ENCODE peak calls at places on chromosomes 6 and 20, in nine cellular contexts. W is WERI-Rb-1, I is SJSA1, G is cardiac muscle cell, U is caudate nucleus, H is tibial artery, E is brain microvascular endothelial cell, Z is coronary artery, D is fibroblast of lung. Q is an unnamed sample.

GRCh38 chr6:46501136-46502089 is 10.2 kb upstream of the RCAN2 start:
- DNase-seq in W (no peak), I (no peak), D (peak), Z (no peak), U (peak), G (no peak), E (peak), H (no peak), Q (no peak)

GRCh38 chr6:5334341-5334740 is 73.0 kb downstream of the FARS2 start:
- DNase-seq in W (no peak), Z (no peak), G (no peak), H (no peak), I (no peak), D (peak), U (no peak), E (no peak), Q (no peak)

GRCh38 chr6:148974351-148974750 is 227.5 kb downstream of the UST start:
- DNase-seq in G (no peak), U (no peak), Z (no peak), I (no peak), D (no peak), H (no peak), W (no peak), E (no peak), Q (no peak)

GRCh38 chr20:17557675-17558006 is 12.2 kb upstream of the DSTN start:
- DNase-seq in Z (no peak), D (peak), G (no peak), I (no peak), E (peak), W (no peak), H (no peak), U (no peak), Q (peak)

GRCh38 chr6:46024122-46024769 is 8.6 kb upstream of the CLIC5 start:
- DNase-seq in H (no peak), U (no peak), E (no peak), D (no peak), Z (no peak), I (no peak), W (no peak), G (no peak), Q (no peak)

GRCh38 chr20:35434085-35435005 is 3.7 kb downstream of the GDF5 start:
- DNase-seq in H (no peak), D (peak), Z (no peak), W (no peak), G (no peak), I (no peak), E (no peak), U (no peak), Q (no peak)

GRCh38 chr6:68235192-68235812 is 399.8 kb upstream of the ADGRB3 start:
- DNase-seq in I (no peak), E (peak), Z (no peak), D (peak), W (no peak), H (no peak), G (no peak), U (no peak), Q (no peak)

GRCh38 chr6:25150031-25150430 is 129.1 kb upstream of the CARMIL1 start:
- DNase-seq in U (no peak), D (peak), Z (no peak), H (no peak), E (no peak), I (no peak), W (no peak), G (no peak), Q (no peak)

GRCh38 chr6:90611996-90612690 is 25.3 kb upstream of the MAP3K7 start:
- DNase-seq in E (no peak), G (no peak), W (no peak), I (no peak), U (peak), D (no peak), Z (no peak), H (no peak), Q (no peak)

GRCh38 chr6:90605749-90606344 is 19.0 kb upstream of the MAP3K7 start:
- DNase-seq in I (no peak), H (no peak), Z (no peak), W (no peak), E (no peak), U (no peak), D (no peak), G (no peak), Q (no peak)

GRCh38 chr6:90611543-90611864 is 24.6 kb upstream of the MAP3K7 start:
- DNase-seq in I (no peak), W (no peak), D (peak), E (peak), Z (no peak), U (no peak), H (no peak), G (no peak), Q (no peak)

GRCh38 chr6:90610671-90611542 is 24.0 kb upstream of the MAP3K7 start:
- DNase-seq in Z (no peak), I (no peak), W (peak), G (peak), H (peak), E (peak), D (peak), U (peak), Q (peak)

DNA sequence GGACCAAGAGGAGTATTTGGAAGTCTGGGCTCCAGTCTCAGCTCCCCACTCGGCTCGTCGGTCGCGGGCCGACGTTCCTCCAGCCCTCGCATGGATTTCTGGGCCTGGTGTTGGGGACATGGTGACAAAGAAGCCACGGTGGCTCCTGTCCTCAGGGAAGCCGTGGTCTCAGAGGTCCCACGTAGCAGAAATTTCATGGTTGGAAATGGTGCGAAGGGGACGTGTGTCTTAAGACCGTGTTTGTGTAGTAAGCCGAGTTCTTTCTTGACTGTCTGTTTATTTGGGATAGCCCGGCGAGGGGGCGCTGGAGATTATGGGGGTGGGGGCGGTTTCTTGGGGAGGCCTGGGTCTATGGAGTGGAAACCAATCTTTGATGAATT is 23.4 kb upstream of the MAP3K7 start:
- DNase-seq in W (no peak), I (no peak), U (peak), Z (no peak), E (peak), H (no peak), D (peak), G (peak), Q (no peak)
- H3K27ac ChIP-seq in W (no peak), I (no peak), U (peak), Z (peak), E (no peak), H (peak), D (no peak), G (no peak), Q (peak)

GRCh38 chr20:10714236-10714975 is 40.6 kb upstream of the JAG1 start:
- DNase-seq in W (no peak), U (no peak), E (no peak), D (peak), Z (no peak), H (no peak), G (no peak), I (no peak), Q (no peak)

GRCh38 chr20:10710995-10711775 is 37.4 kb upstream of the JAG1 start:
- DNase-seq in H (no peak), I (no peak), G (no peak), D (peak), U (no peak), Z (no peak), W (no peak), E (no peak), Q (peak)

GRCh38 chr20:10709916-10710315 is 36.1 kb upstream of the JAG1 start:
- DNase-seq in E (no peak), D (no peak), U (no peak), W (no peak), Z (no peak), I (no peak), H (no peak), G (no peak), Q (no peak)

GRCh38 chr20:10713161-10713560 is 39.4 kb upstream of the JAG1 start:
- DNase-seq in Z (no peak), D (no peak), U (no peak), I (no peak), W (no peak), E (no peak), H (no peak), G (no peak), Q (no peak)

DNA sequence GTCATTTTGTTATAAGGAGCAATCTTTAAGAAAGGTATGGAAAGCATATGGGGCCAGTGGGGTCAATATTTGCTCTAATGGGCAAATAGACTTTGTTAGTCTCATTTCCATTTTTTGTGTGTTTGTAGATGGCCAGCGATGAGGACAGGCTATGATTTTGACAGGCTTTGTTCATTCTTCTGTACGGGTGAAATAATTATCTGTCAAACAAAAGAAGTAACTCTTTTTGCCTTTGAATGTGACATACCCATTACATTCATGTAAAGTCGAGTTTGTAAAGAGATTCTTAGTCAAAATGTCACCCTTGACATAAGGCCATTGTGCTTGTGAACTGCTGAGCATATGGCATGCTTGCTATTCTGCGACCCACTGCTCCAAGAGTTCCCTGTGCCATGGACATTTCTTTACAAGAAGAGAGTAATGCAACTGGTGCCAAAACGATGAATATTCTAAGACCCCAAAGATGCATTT is 38.1 kb upstream of the JAG1 start:
- DNase-seq in W (no peak), G (no peak), I (no peak), U (no peak), Z (no peak), D (no peak), H (no peak), E (no peak), Q (no peak)
- H3K27ac ChIP-seq in W (no peak), G (no peak), I (no peak), U (no peak), Z (peak), D (no peak), H (peak), E (no peak), Q (peak)

GRCh38 chr6:1622851-1623768 is 13.4 kb downstream of the FOXC1 start:
- DNase-seq in D (no peak), U (no peak), H (no peak), W (no peak), Z (peak), E (no peak), I (no peak), G (no peak), Q (no peak)
- H3K27ac ChIP-seq in D (no peak), U (no peak), H (peak), W (no peak), Z (peak), E (no peak), I (no peak), G (no peak), Q (no peak)

GRCh38 chr6:41685641-41686380 is 47.5 kb downstream of the MDFI start:
- DNase-seq in D (no peak), E (no peak), W (no peak), U (no peak), Z (no peak), G (no peak), H (peak), I (no peak), Q (no peak)

GRCh38 chr6:41682966-41683459 is 44.7 kb downstream of the MDFI start:
- DNase-seq in U (peak), G (no peak), H (no peak), E (no peak), I (no peak), D (peak), W (no peak), Z (no peak), Q (no peak)

GRCh38 chr6:41682497-41682961 is 44.3 kb downstream of the MDFI start:
- DNase-seq in Z (no peak), I (no peak), G (no peak), U (peak), H (no peak), W (peak), D (no peak), E (no peak), Q (no peak)

GRCh38 chr6:41683460-41684310 is 45.4 kb downstream of the MDFI start:
- DNase-seq in H (peak), E (peak), D (peak), I (peak), W (peak), Z (peak), G (peak), U (peak), Q (peak)

DNA sequence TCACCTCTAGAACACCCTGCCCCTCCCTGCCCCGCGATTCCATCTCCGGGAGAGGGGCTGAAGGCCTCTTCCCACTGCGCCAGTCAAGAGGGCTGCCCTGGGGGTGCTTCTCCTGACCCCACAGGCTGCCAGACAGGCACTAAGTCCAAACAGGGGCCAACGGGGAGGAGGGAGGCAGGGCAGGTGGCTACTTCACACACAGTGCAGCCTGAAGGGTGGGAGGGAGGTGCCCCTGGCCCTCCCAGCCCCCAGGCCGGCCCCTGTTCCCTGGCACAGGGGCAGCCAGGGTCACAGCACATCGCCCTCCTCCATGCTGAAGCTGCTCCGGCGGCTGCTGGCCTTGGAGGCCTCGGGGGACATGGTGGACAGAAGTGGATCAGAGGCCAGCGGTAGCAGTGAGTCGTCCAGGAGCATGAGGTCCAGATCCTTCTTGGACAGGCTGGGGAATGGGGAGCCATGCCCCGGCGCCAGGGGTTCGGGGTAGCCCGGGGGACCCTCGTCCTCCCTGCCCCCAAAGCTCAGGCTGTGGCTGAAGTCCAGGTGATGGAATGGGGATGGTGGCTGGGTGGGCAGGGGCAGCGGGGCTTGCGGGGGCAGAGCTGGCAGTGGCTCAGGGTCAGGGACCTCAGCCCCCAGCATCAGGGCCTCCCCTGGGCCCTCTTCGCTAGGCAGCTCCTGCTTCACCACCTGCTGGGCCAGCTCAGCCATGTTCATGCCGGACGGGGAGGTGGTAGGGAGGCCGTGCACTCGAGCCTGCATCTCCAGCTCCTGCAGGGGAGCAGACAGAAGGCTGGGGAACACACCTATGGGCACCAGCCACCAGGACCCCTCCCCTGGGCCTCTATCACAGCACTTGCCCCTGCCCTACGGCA is 46.3 kb downstream of the MDFI start:
- DNase-seq in H (no peak), G (no peak), U (no peak), I (no peak), Z (no peak), E (no peak), D (no peak), W (no peak), Q (no peak)
- H3K27ac ChIP-seq in H (no peak), G (no peak), U (peak), I (no peak), Z (no peak), E (no peak), D (no peak), W (no peak), Q (no peak)

GRCh38 chr6:101401792-101402617 is 8.5 kb downstream of the GRIK2 start:
- DNase-seq in E (no peak), U (peak), I (no peak), W (no peak), D (no peak), H (no peak), Z (no peak), G (peak), Q (peak)

GRCh38 chr6:101399627-101399955 is 6.1 kb downstream of the GRIK2 start:
- DNase-seq in G (no peak), H (no peak), D (no peak), Z (no peak), E (no peak), W (no peak), I (no peak), U (no peak), Q (no peak)

GRCh38 chr6:101398716-101399626 is 5.5 kb downstream of the GRIK2 start:
- DNase-seq in H (no peak), W (no peak), G (no peak), I (no peak), Z (no peak), U (peak), D (no peak), E (no peak), Q (no peak)

GRCh38 chr6:101402618-101403002 is 9.1 kb downstream of the GRIK2 start:
- DNase-seq in E (no peak), Z (no peak), U (peak), G (peak), H (no peak), D (no peak), W (no peak), I (no peak), Q (peak)

DNA sequence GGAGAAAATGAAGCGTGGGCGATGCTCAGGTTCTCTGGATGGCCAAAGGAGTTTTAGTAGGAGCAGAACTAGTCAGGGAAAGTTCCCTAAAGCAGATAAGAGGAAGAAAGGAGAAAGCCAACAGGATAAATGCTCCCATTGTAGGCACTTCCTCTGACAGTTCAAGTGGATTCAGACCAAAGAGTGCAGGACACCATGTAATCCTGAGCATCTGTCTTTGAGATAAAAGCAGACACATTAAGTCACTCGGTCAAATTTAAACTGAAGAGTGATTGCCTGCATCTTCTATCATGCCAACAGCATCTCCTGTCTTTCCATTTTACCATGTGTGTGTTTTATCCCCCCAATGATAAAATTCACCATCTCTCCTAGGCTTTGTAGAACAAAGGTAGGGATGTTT is 6.8 kb downstream of the GRIK2 start:
- DNase-seq in E (no peak), I (no peak), Z (no peak), U (no peak), W (no peak), G (no peak), H (no peak), D (no peak), Q (no peak)
- H3K27ac ChIP-seq in E (no peak), I (no peak), Z (no peak), U (no peak), W (no peak), G (no peak), H (no peak), D (no peak), Q (no peak)

GRCh38 chr6:13560651-13561044 is 13.8 kb upstream of the SIRT5 start:
- DNase-seq in U (no peak), E (no peak), W (no peak), H (no peak), D (no peak), I (no peak), G (no peak), Z (no peak), Q (no peak)

GRCh38 chr6:13565921-13566320 is 8.5 kb upstream of the SIRT5 start:
- DNase-seq in D (no peak), G (no peak), H (no peak), W (no peak), Z (no peak), U (no peak), E (no peak), I (no peak), Q (no peak)

GRCh38 chr6:13561624-13562267 is 12.7 kb upstream of the SIRT5 start:
- DNase-seq in W (no peak), U (no peak), H (peak), G (peak), E (no peak), I (no peak), D (no peak), Z (no peak), Q (no peak)

GRCh38 chr6:13559968-13560650 is 14.3 kb upstream of the SIRT5 start:
- DNase-seq in D (no peak), G (no peak), W (no peak), H (no peak), I (no peak), U (no peak), E (no peak), Z (no peak), Q (no peak)

GRCh38 chr6:13563009-13563408 is 11.4 kb upstream of the SIRT5 start:
- DNase-seq in U (no peak), E (no peak), H (no peak), I (no peak), G (no peak), D (no peak), W (peak), Z (no peak), Q (no peak)
- H3K27ac ChIP-seq in U (no peak), E (no peak), H (no peak), I (no peak), G (no peak), D (no peak), W (no peak), Z (no peak), Q (no peak)

DNA sequence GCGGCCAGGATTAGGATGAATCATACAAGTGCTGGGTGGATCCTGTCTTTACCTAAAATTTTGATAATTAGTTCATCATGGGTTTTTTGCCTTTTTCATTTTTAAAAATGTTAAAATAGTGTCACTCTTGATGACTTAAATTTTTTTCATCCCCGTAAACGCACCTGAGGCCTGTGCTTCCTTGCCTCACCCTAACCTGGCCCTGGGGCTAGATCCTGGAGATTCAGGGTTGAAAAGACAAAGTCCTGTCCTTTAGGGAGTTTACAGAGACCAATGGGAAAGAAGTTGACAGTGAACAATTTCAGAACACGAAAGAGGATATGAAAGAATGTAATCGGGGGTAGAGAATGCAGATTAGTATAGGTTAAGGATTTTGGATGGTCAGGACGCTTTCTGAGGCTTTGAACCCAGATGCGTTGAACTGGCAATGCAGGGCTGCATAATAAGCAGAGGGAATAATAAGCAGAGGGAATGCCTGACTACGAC is 1.6 kb upstream of the FBXO5 start:
- DNase-seq in D (no peak), H (no peak), E (no peak), I (no peak), W (no peak), G (no peak), Z (no peak), U (no peak), Q (no peak)
- H3K27ac ChIP-seq in D (peak), H (peak), E (peak), I (peak), W (peak), G (peak), Z (peak), U (peak), Q (peak)

GRCh38 chr6:43981363-43981990 is 145.8 kb downstream of the MRPL14 start:
- DNase-seq in U (no peak), D (no peak), Z (peak), G (no peak), H (peak), W (peak), I (no peak), E (no peak), Q (no peak)
- H3K27ac ChIP-seq in U (no peak), D (no peak), Z (no peak), G (no peak), H (no peak), W (no peak), I (no peak), E (no peak), Q (no peak)

Q was measured in hepatocyte.